ENCODE peak calls at places on chromosomes 13 and 19, in seven cellular contexts. I, Q, J, G, Y, R and F are unnamed samples.

GRCh38 chr19:11693505-11694499 is 44.9 kb downstream of the ZNF823 start:
- DNase-seq in G (peak), R (no peak), Y (peak), Q (no peak), I (no peak), J (no peak), F (no peak)

GRCh38 chr19:41957838-41958366 is 1.2 kb downstream of the RABAC1 start:
- DNase-seq in Q (no peak), I (peak), J (peak), Y (no peak), R (peak), G (peak), F (no peak)

GRCh38 chr13:99269627-99270252 is 11.6 kb upstream of the GPR18 start:
- DNase-seq in R (no peak), Y (no peak), G (peak), Q (no peak), J (no peak), I (no peak), F (no peak)

GRCh38 chr19:8338835-8339234 is 4.2 kb downstream of the KANK3 start:
- DNase-seq in G (no peak), R (no peak), J (no peak), Q (no peak), Y (no peak), I (no peak), F (no peak)

GRCh38 chr19:55676384-55676783 is 1.4 kb downstream of the EPN1 start:
- DNase-seq in G (no peak), Q (no peak), Y (no peak), R (no peak), J (no peak), I (no peak), F (no peak)

GRCh38 chr19:33368074-33368864 is 5.2 kb upstream of the CEBPG start:
- DNase-seq in Y (peak), I (no peak), J (no peak), Q (no peak), R (no peak), G (no peak), F (no peak)

GRCh38 chr19:49862411-49863253 is 4.7 kb downstream of the PNKP start:
- DNase-seq in Q (no peak), Y (no peak), R (no peak), G (no peak), J (no peak), I (no peak), F (no peak)

GRCh38 chr19:3378352-3379146 is 12.2 kb downstream of the NFIC start:
- DNase-seq in G (no peak), Q (no peak), J (no peak), Y (no peak), R (no peak), I (no peak), F (no peak)

GRCh38 chr19:2059422-2060201 is 8.6 kb upstream of the MKNK2 start:
- DNase-seq in Q (no peak), G (peak), Y (no peak), R (no peak), I (no peak), J (no peak), F (no peak)

GRCh38 chr13:53783466-53783865 is 754.9 kb downstream of the OLFM4 start:
- DNase-seq in G (no peak), I (no peak), Y (no peak), R (no peak), J (no peak), Q (no peak), F (no peak)

GRCh38 chr13:46339035-46339666 is 47.9 kb downstream of the RUBCNL start:
- DNase-seq in R (no peak), Y (peak), G (no peak), Q (no peak), J (no peak), I (peak), F (peak)

GRCh38 chr19:17766543-17767131 is 15.4 kb downstream of the FCHO1 start:
- DNase-seq in J (no peak), R (peak), Q (no peak), Y (no peak), I (peak), G (peak), F (no peak)

GRCh38 chr19:42279148-42279901 is 10.3 kb downstream of the CIC start:
- DNase-seq in I (no peak), R (no peak), Q (no peak), J (no peak), G (no peak), Y (no peak), F (no peak)

GRCh38 chr13:42279986-42280385 is 8.0 kb downstream of the AKAP11 start:
- DNase-seq in G (no peak), Y (no peak), J (no peak), I (no peak), Q (no peak), R (no peak), F (no peak)

GRCh38 chr13:54337526-54337925 is 1308.9 kb downstream of the OLFM4 start:
- DNase-seq in Y (no peak), I (no peak), J (no peak), G (no peak), R (no peak), Q (no peak), F (no peak)

GRCh38 chr19:5718579-5719273 is 1.2 kb downstream of the LONP1 start:
- DNase-seq in R (no peak), Y (peak), Q (no peak), I (peak), J (no peak), G (peak), F (peak)

GRCh38 chr19:54449701-54450069 is 686 bp downstream of the LENG8 start:
- DNase-seq in I (no peak), G (no peak), J (no peak), Q (no peak), R (no peak), Y (no peak), F (no peak)

GRCh38 chr13:28537149-28537548 is 42.2 kb upstream of the FLT1 start:
- DNase-seq in Y (no peak), R (no peak), I (no peak), Q (no peak), J (no peak), G (no peak), F (no peak)

GRCh38 chr19:13234518-13234917 is 84.3 kb downstream of the IER2 start:
- DNase-seq in Q (no peak), I (peak), G (peak), Y (no peak), J (peak), R (no peak), F (no peak)